ENCODE peak calls at places on chromosomes 13 and 19, in four cellular contexts. R is breast epithelium, F is heart left ventricle, K is A549. X is an unnamed sample.

GRCh38 chr19:44585371-44586141 is 27.8 kb upstream of the IGSF23 start:
- DNase-seq in R (no peak), F (no peak), K (no peak), X (no peak)

GRCh38 chr19:49468746-49469447 is 5.1 kb upstream of the FLT3LG start:
- DNase-seq in R (peak), F (peak), K (no peak), X (no peak)

GRCh38 chr19:19068659-19069509 is 5.1 kb downstream of the SLC25A42 start:
- DNase-seq in R (no peak), F (no peak), K (no peak), X (no peak)

GRCh38 chr13:44710576-44710975 is 134.4 kb upstream of the TSC22D1 start:
- DNase-seq in R (no peak), F (no peak), K (peak), X (peak)

GRCh38 chr19:41416194-41416674 is 10.9 kb downstream of the B3GNT8 start:
- DNase-seq in R (no peak), F (no peak), K (no peak), X (no peak)

GRCh38 chr19:8307965-8308866 is at the start of gene CD320:
- DNase-seq in R (peak), F (peak), K (peak), X (peak)

GRCh38 chr13:107873908-107874307 is 341.4 kb downstream of the LIG4 start:
- DNase-seq in R (no peak), F (no peak), K (no peak), X (no peak)

GRCh38 chr19:56142087-56142787 is 1.1 kb downstream of the ZNF444 start:
- DNase-seq in R (peak), F (no peak), K (no peak), X (no peak)

GRCh38 chr13:92745233-92745632 is 481.4 kb upstream of the GPC6 start:
- DNase-seq in R (no peak), F (no peak), K (no peak), X (no peak)

GRCh38 chr13:22210134-22210930 is 539.5 kb downstream of the FGF9 start:
- DNase-seq in R (no peak), F (no peak), K (no peak), X (no peak)

GRCh38 chr19:51365211-51366049 is 758 bp downstream of the ETFB start:
- DNase-seq in R (no peak), F (no peak), K (no peak), X (no peak)

GRCh38 chr19:38717051-38717450 is 27.2 kb downstream of the CAPN12 start:
- DNase-seq in R (no peak), F (no peak), K (no peak), X (no peak)

GRCh38 chr19:11130824-11131455 is 24.6 kb downstream of the SPC24 start:
- DNase-seq in R (peak), F (peak), K (peak), X (no peak)

GRCh38 chr19:42270346-42271044 is 1.4 kb downstream of the CIC start:
- DNase-seq in R (peak), F (peak), K (no peak), X (peak)

GRCh38 chr19:35279374-35279773 is 3.0 kb upstream of the HAMP start:
- DNase-seq in R (no peak), F (no peak), K (no peak), X (no peak)

GRCh38 chr19:37936886-37937285 is 29.9 kb downstream of the SIPA1L3 start:
- DNase-seq in R (no peak), F (no peak), K (no peak), X (no peak)

GRCh38 chr19:15402411-15403150 is 16.2 kb downstream of the AKAP8L start:
- DNase-seq in R (no peak), F (peak), K (no peak), X (no peak)

GRCh38 chr13:72514141-72514540 is 213.3 kb downstream of the MZT1 start:
- DNase-seq in R (no peak), F (no peak), K (no peak), X (no peak)

GRCh38 chr13:111210488-111210887 is 95.4 kb downstream of the ARHGEF7 start:
- DNase-seq in R (no peak), F (no peak), K (no peak), X (no peak)

GRCh38 chr19:4016903-4017638 is 9.5 kb downstream of the PIAS4 start:
- DNase-seq in R (no peak), F (no peak), K (no peak), X (no peak)

GRCh38 chr19:44623080-44623479 is 9.7 kb downstream of the IGSF23 start:
- DNase-seq in R (no peak), F (peak), K (no peak), X (no peak)